ENCODE peak calls at places on chromosomes 11 and 22, in four cellular contexts. One of them, this sample, is unnamed.
A peak's percentile ranks its signal among the peaks of the same experiment; 100 is the strongest.

GRCh38 chr22:35883028-35883620 is 145.5 kb downstream of the RBFOX2 start:
- DNase-seq in HEK293T: no peak
- DNase-seq in K562: no peak
- DNase-seq in HepG2: no peak
- DNase-seq in this sample: no peak

GRCh38 chr11:131898872-131899400 is 528.5 kb downstream of the NTM start:
- DNase-seq in K562: no peak
- DNase-seq in HEK293T: no peak
- DNase-seq in HepG2: no peak
- DNase-seq in this sample: no peak

GRCh38 chr11:86183694-86184093 is 60.9 kb upstream of the EED start:
- DNase-seq in K562: peak; percentile 51
- DNase-seq in HEK293T: no peak
- DNase-seq in HepG2: no peak
- DNase-seq in this sample: no peak

GRCh38 chr22:28940441-28940840 is 57.1 kb downstream of the ZNRF3 start:
- DNase-seq in HepG2: no peak
- DNase-seq in HEK293T: no peak
- DNase-seq in K562: no peak
- DNase-seq in this sample: no peak

GRCh38 chr11:8234910-8235309 is 28.8 kb downstream of the LMO1 start:
- DNase-seq in HEK293T: no peak
- DNase-seq in K562: no peak
- DNase-seq in HepG2: no peak
- DNase-seq in this sample: no peak

GRCh38 chr22:50461536-50461935 is 13.3 kb downstream of the SBF1 start:
- DNase-seq in K562: no peak
- DNase-seq in HEK293T: no peak
- DNase-seq in HepG2: no peak
- DNase-seq in this sample: no peak

GRCh38 chr11:47967577-47968230 is 12.7 kb upstream of the PTPRJ start:
- DNase-seq in HEK293T: no peak
- DNase-seq in K562: no peak
- DNase-seq in HepG2: no peak
- DNase-seq in this sample: no peak

GRCh38 chr11:65862941-65863888 is 3.0 kb downstream of the MUS81 start:
- DNase-seq in K562: no peak
- DNase-seq in HepG2: no peak
- DNase-seq in HEK293T: no peak
- DNase-seq in this sample: no peak

GRCh38 chr11:70854891-70855556 is 397.4 kb downstream of the SHANK2 start:
- DNase-seq in HepG2: no peak
- DNase-seq in HEK293T: no peak
- DNase-seq in K562: no peak
- DNase-seq in this sample: no peak

GRCh38 chr22:32723632-32724031 is 77.9 kb upstream of the TIMP3 start:
- DNase-seq in K562: no peak
- DNase-seq in HEK293T: no peak
- DNase-seq in HepG2: no peak
- DNase-seq in this sample: no peak

GRCh38 chr11:111941963-111942362 is 4.8 kb downstream of the DIXDC1 start:
- DNase-seq in HEK293T: no peak
- DNase-seq in HepG2: no peak
- DNase-seq in K562: no peak
- DNase-seq in this sample: no peak

GRCh38 chr11:43212279-43212678 is 99.5 kb upstream of the API5 start:
- DNase-seq in HepG2: no peak
- DNase-seq in HEK293T: no peak
- DNase-seq in K562: no peak
- DNase-seq in this sample: peak; percentile 65

GRCh38 chr22:31603081-31603525 is 58.9 kb downstream of the PISD start:
- DNase-seq in K562: peak; percentile 54
- DNase-seq in HepG2: no peak
- DNase-seq in HEK293T: no peak
- DNase-seq in this sample: no peak

GRCh38 chr22:43478621-43479285 is 66.9 kb downstream of the MPPED1 start:
- DNase-seq in HepG2: no peak
- DNase-seq in K562: no peak
- DNase-seq in HEK293T: no peak
- DNase-seq in this sample: no peak

GRCh38 chr11:70135142-70136132 is 57.3 kb downstream of the ANO1 start:
- DNase-seq in HepG2: no peak
- DNase-seq in K562: no peak
- DNase-seq in HEK293T: no peak
- DNase-seq in this sample: no peak

GRCh38 chr11:125344846-125345705 is 151.0 kb downstream of the FEZ1 start:
- DNase-seq in K562: no peak
- DNase-seq in HepG2: no peak
- DNase-seq in HEK293T: no peak
- DNase-seq in this sample: no peak

GRCh38 chr11:78429667-78430066 is 12.0 kb upstream of the GAB2 start:
- DNase-seq in HepG2: no peak
- DNase-seq in HEK293T: no peak
- DNase-seq in K562: no peak
- DNase-seq in this sample: no peak

GRCh38 chr11:1230456-1231395 is 7.9 kb downstream of the MUC5B start:
- DNase-seq in K562: no peak
- DNase-seq in HEK293T: no peak
- DNase-seq in HepG2: no peak
- DNase-seq in this sample: no peak

GRCh38 chr22:50473855-50474671 is 772 bp downstream of the SBF1 start:
- DNase-seq in K562: peak; percentile 53
- DNase-seq in HepG2: no peak
- DNase-seq in HEK293T: peak; percentile 46
- DNase-seq in this sample: no peak

GRCh38 chr11:14460147-14460546 is 39.5 kb downstream of the COPB1 start:
- DNase-seq in HEK293T: no peak
- DNase-seq in HepG2: no peak
- DNase-seq in K562: no peak
- DNase-seq in this sample: no peak

GRCh38 chr22:25024895-25025294 is 72.4 kb downstream of the KIAA1671 start:
- DNase-seq in HEK293T: no peak
- DNase-seq in HepG2: no peak
- DNase-seq in K562: no peak
- DNase-seq in this sample: no peak

GRCh38 chr22:21754523-21755128 is 19.0 kb upstream of the YPEL1 start:
- DNase-seq in K562: peak; percentile 100
- DNase-seq in HEK293T: no peak
- DNase-seq in HepG2: no peak
- DNase-seq in this sample: no peak

GRCh38 chr22:35076648-35077047 is 10.7 kb downstream of the ISX start:
- DNase-seq in K562: no peak
- DNase-seq in HEK293T: no peak
- DNase-seq in HepG2: no peak
- DNase-seq in this sample: no peak

GRCh38 chr22:29152381-29153138 is 53.1 kb upstream of the EMID1 start:
- DNase-seq in HEK293T: no peak
- DNase-seq in HepG2: no peak
- DNase-seq in K562: peak; percentile 60
- DNase-seq in this sample: peak; percentile 44

GRCh38 chr11:22828373-22828772 is 1.2 kb downstream of the SVIP start:
- DNase-seq in HEK293T: no peak
- DNase-seq in HepG2: no peak
- DNase-seq in K562: no peak
- DNase-seq in this sample: no peak

GRCh38 chr11:94084164-94084563 is 44.5 kb upstream of the PANX1 start:
- DNase-seq in HepG2: no peak
- DNase-seq in HEK293T: no peak
- DNase-seq in K562: no peak
- DNase-seq in this sample: no peak

GRCh38 chr22:37313376-37314314 is 31.3 kb downstream of the CYTH4 start:
- DNase-seq in HepG2: no peak
- DNase-seq in HEK293T: no peak
- DNase-seq in K562: no peak
- DNase-seq in this sample: no peak

GRCh38 chr11:69280451-69280850 is 13.5 kb upstream of the MYEOV start:
- DNase-seq in HEK293T: no peak
- DNase-seq in K562: no peak
- DNase-seq in HepG2: no peak
- DNase-seq in this sample: no peak

GRCh38 chr11:85133636-85134035 is 493.5 kb downstream of the DLG2 start:
- DNase-seq in HepG2: no peak
- DNase-seq in K562: no peak
- DNase-seq in HEK293T: no peak
- DNase-seq in this sample: no peak

GRCh38 chr11:129252621-129253020 is 60.5 kb upstream of the ARHGAP32 start:
- DNase-seq in HepG2: no peak
- DNase-seq in K562: no peak
- DNase-seq in HEK293T: no peak
- DNase-seq in this sample: no peak

GRCh38 chr11:100484948-100485347 is 202.1 kb upstream of the ARHGAP42 start:
- DNase-seq in HepG2: no peak
- DNase-seq in HEK293T: no peak
- DNase-seq in K562: no peak
- DNase-seq in this sample: no peak

GRCh38 chr22:36764060-36764459 is 11.9 kb downstream of the IFT27 start:
- DNase-seq in K562: no peak
- DNase-seq in HEK293T: no peak
- DNase-seq in HepG2: no peak
- DNase-seq in this sample: peak; percentile 3

GRCh38 chr11:75527938-75528845 is 2.5 kb upstream of the GDPD5 start:
- DNase-seq in K562: no peak
- DNase-seq in HepG2: no peak
- DNase-seq in HEK293T: no peak
- DNase-seq in this sample: no peak

GRCh38 chr11:102850973-102851745 is 7.8 kb upstream of the MMP3 start:
- DNase-seq in K562: no peak
- DNase-seq in HepG2: no peak
- DNase-seq in HEK293T: no peak
- DNase-seq in this sample: no peak
- TF ChIP-seq ELF4 in K562: no peak
- TF ChIP-seq ELF4 in HepG2: no peak
- TF ChIP-seq ELF4 in HEK293T: no peak
- TF ChIP-seq ELF4 in this sample: no peak

GRCh38 chr11:130606781-130607511 is 158.5 kb downstream of the ADAMTS15 start:
- DNase-seq in HEK293T: no peak
- DNase-seq in HepG2: no peak
- DNase-seq in K562: no peak
- DNase-seq in this sample: no peak

GRCh38 chr11:130612291-130612802 is 163.9 kb downstream of the ADAMTS15 start:
- DNase-seq in HepG2: no peak
- DNase-seq in K562: no peak
- DNase-seq in HEK293T: no peak
- DNase-seq in this sample: no peak

GRCh38 chr11:130608267-130608666 is 159.8 kb downstream of the ADAMTS15 start:
- DNase-seq in K562: no peak
- DNase-seq in HEK293T: no peak
- DNase-seq in HepG2: no peak
- DNase-seq in this sample: no peak

GRCh38 chr11:130611791-130612251 is 163.4 kb downstream of the ADAMTS15 start:
- DNase-seq in HEK293T: no peak
- DNase-seq in HepG2: no peak
- DNase-seq in K562: no peak
- DNase-seq in this sample: no peak

DNA sequence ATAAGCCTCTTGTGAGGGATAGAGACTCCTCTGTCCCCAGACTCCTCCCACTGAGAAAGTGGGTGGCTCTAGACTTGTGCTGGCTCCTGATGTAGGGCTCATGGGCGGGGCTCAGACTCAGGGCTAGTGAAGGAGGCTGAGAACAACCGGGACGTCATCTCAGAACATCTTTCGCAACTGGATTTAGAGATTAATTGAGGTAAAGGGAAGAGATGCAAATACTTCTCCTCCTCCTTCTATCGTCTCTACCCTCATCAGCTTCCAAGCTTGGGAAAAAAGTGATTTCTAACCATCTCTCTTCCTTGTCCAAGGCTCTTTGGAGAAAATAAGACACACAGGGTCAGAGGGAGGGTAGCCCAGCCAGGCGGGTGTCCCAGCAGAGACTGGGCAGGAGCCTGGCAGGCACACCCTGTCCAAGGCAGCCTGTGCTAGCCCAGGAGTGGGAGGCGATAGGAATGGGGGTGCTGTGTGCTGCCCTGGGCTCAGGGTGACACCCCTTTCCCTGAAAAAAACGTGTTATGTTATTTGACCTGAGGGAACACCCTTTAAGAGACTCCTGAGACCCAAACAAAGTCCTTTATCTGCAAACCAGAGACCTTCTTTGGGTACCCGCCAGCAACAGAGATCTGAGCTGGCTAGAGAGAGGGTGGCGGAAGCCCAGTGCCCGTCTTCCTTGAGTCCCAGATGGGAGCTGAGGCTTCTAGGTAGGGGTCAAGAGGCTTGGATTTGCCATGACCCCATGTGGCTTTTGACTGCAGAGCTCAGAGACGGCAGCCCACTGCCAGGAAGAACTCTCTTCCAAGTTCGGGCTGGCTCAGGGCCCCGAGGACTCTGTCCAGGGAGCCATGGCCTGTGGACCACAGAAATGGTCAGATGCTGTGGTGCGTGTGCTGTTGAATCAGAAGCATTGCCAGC is 160.9 kb downstream of the ADAMTS15 start:
- DNase-seq in K562: peak; percentile 39
- DNase-seq in HepG2: no peak
- DNase-seq in HEK293T: no peak
- DNase-seq in this sample: peak; percentile 32
- TF ChIP-seq ELF4 in K562: no peak
- TF ChIP-seq ELF4 in HepG2: no peak
- TF ChIP-seq ELF4 in HEK293T: no peak
- TF ChIP-seq ELF4 in this sample: no peak

DNA sequence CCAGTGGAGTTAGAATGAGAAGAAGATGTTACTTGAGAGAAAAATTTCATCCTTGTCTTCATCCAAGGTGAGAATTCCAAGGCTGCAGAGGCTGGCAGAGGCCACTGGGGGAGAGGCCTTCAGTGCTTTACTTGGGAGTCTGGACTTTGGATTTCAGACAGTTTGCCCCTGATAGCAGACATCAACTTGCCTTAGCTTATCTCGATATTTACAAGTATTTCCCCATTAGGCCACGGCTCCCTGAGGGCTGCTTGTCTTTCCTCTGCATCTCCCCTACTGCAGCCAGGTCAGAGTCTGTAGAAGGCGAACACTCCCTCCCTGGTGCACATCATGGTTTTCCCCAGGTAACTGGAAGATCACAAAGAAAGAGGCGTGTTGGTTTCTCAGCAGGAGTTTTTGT is 29.9 kb upstream of the BSX start:
- DNase-seq in HepG2: no peak
- DNase-seq in HEK293T: no peak
- DNase-seq in K562: no peak
- DNase-seq in this sample: no peak
- TF ChIP-seq ELF4 in HepG2: no peak
- TF ChIP-seq ELF4 in HEK293T: no peak
- TF ChIP-seq ELF4 in K562: no peak
- TF ChIP-seq ELF4 in this sample: no peak

GRCh38 chr11:88484873-88485621 is 147.5 kb upstream of the CTSC start:
- DNase-seq in HEK293T: peak; percentile 63
- DNase-seq in K562: peak; percentile 67
- DNase-seq in HepG2: peak; percentile 50
- DNase-seq in this sample: peak; percentile 53

GRCh38 chr11:88475991-88476418 is 138.5 kb upstream of the CTSC start:
- DNase-seq in K562: no peak
- DNase-seq in HEK293T: no peak
- DNase-seq in HepG2: no peak
- DNase-seq in this sample: no peak

GRCh38 chr11:88482871-88483301 is 145.3 kb upstream of the CTSC start:
- DNase-seq in HEK293T: no peak
- DNase-seq in K562: no peak
- DNase-seq in HepG2: no peak
- DNase-seq in this sample: no peak

GRCh38 chr11:88478136-88478785 is 140.7 kb upstream of the CTSC start:
- DNase-seq in K562: no peak
- DNase-seq in HEK293T: no peak
- DNase-seq in HepG2: no peak
- DNase-seq in this sample: no peak

GRCh38 chr11:88480217-88480616 is 142.7 kb upstream of the CTSC start:
- DNase-seq in HepG2: no peak
- DNase-seq in K562: no peak
- DNase-seq in HEK293T: no peak
- DNase-seq in this sample: no peak
- TF ChIP-seq ELF4 in HepG2: no peak
- TF ChIP-seq ELF4 in K562: no peak
- TF ChIP-seq ELF4 in HEK293T: no peak
- TF ChIP-seq ELF4 in this sample: no peak